ENCODE peak calls at places on chromosomes 2 and 18, in eight cellular contexts. U is hypothalamus; Y is stimulated activated CD4-positive, alpha-beta T cell treated with anti-CD3 and anti-CD28 coated beads, Interleukin-1b, Interleukin-23, amount 100 ng/mL, for 4 hours; Q is activated naive CD4-positive, alpha-beta T cell treated with anti-CD3 and anti-CD28 coated beads, Interleukin-2, amount 10 ng/mL, durations not matched to agents 7 days and 5 days; A is Kasumi-1; G is mesothelial cell of epicardium; S is activated CD8-positive, alpha-beta memory T cell treated with anti-CD3 and anti-CD28 coated beads for 1 hour; H is AG09309. N is an unnamed sample.

GRCh38 chr2:95289251-95289650 is 7.9 kb upstream of the KCNIP3 start:
- DNase-seq in A (no peak), Q (no peak), G (no peak), H (no peak), Y (no peak), S (no peak), U (no peak), N (no peak)

GRCh38 chr2:108182489-108182888 is 57.3 kb upstream of the SULT1C3 start:
- DNase-seq in G (no peak), Y (no peak), U (no peak), H (no peak), A (peak; percentile 82), S (no peak), Q (no peak), N (no peak)

GRCh38 chr2:227862741-227863588 is 8.5 kb upstream of the DAW1 start:
- DNase-seq in S (no peak), Y (no peak), Q (no peak), U (no peak), A (no peak), H (peak; percentile 71), G (no peak), N (peak; percentile 87)

GRCh38 chr18:240175-240574 is 27.7 kb downstream of the THOC1 start:
- DNase-seq in Y (no peak), U (no peak), A (no peak), Q (no peak), H (no peak), S (no peak), G (no peak), N (no peak)

GRCh38 chr2:199716807-199717586 is 134.0 kb downstream of the FTCDNL1 start:
- DNase-seq in G (no peak), A (no peak), H (no peak), S (no peak), U (no peak), Y (no peak), Q (no peak), N (peak; percentile 48)

GRCh38 chr2:85437488-85438290 is 19.2 kb downstream of the SH2D6 start:
- DNase-seq in H (peak; percentile 44), Q (peak; percentile 83), Y (peak; percentile 67), S (peak; percentile 56), A (peak; percentile 38), G (peak; percentile 56), U (peak; percentile 75), N (no peak)

GRCh38 chr18:11996190-11996754 is 15.0 kb downstream of the IMPA2 start:
- DNase-seq in Y (no peak), A (no peak), U (no peak), S (no peak), G (no peak), Q (no peak), H (no peak), N (no peak)

GRCh38 chr18:9181275-9181674 is 44.7 kb downstream of the ANKRD12 start:
- DNase-seq in U (no peak), S (no peak), A (no peak), Y (no peak), Q (no peak), H (no peak), G (no peak), N (no peak)

GRCh38 chr18:10455726-10456453 is 1.5 kb downstream of the APCDD1 start:
- DNase-seq in G (no peak), S (no peak), Y (no peak), A (no peak), U (no peak), Q (no peak), H (no peak), N (no peak)

GRCh38 chr18:11324510-11324909 is 175.1 kb upstream of the PIEZO2 start:
- DNase-seq in A (no peak), S (no peak), G (no peak), H (no peak), U (no peak), Y (no peak), Q (no peak), N (no peak)

GRCh38 chr18:45838302-45839070 is 13.0 kb downstream of the SIGLEC15 start:
- DNase-seq in Q (no peak), U (no peak), Y (no peak), H (no peak), S (no peak), A (no peak), G (no peak), N (no peak)

GRCh38 chr2:190283783-190284182 is 35.8 kb downstream of the HIBCH start:
- DNase-seq in Y (no peak), H (peak; percentile 21), G (no peak), Q (no peak), S (no peak), U (no peak), A (no peak), N (no peak)

N was measured in kidney epithelial cell.